ENCODE peak calls at places on chromosomes 12 and 14, in four cellular contexts. V is K562, O is GM12878, T is A549. S is an unnamed sample.
A peak's percentile ranks its signal among the peaks of the same experiment; 100 is the strongest.

GRCh38 chr12:5945071-5946008 is at the start of gene ANO2:
- DNase-seq in T (no peak), O (no peak), V (no peak), S (no peak)

GRCh38 chr12:66032739-66033138 is 97.8 kb downstream of the LLPH start:
- DNase-seq in T (no peak), O (no peak), V (no peak), S (no peak)

GRCh38 chr14:61315288-61315687 is 6.1 kb upstream of the PRKCH start:
- DNase-seq in T (no peak), V (no peak), O (no peak), S (no peak)

GRCh38 chr12:14390885-14391530 is 25.5 kb downstream of the ATF7IP start:
- DNase-seq in O (no peak), T (no peak), V (no peak), S (no peak)

GRCh38 chr14:77086017-77086727 is 11.9 kb upstream of the CIPC start:
- DNase-seq in O (no peak), T (peak; percentile 35), V (no peak), S (peak; percentile 54)

GRCh38 chr12:87801860-87802720 is 227.1 kb downstream of the C12orf50 start:
- DNase-seq in O (no peak), T (peak; percentile 57), V (no peak), S (no peak)

GRCh38 chr14:102316048-102316745 is 3.3 kb upstream of the ZNF839 start:
- DNase-seq in O (no peak), V (no peak), T (peak; percentile 74), S (peak; percentile 75)

GRCh38 chr12:6356374-6356820 is 14.5 kb upstream of the TNFRSF1A start:
- DNase-seq in V (no peak), O (no peak), T (no peak), S (no peak)

GRCh38 chr12:60106207-60106606 is 510.4 kb downstream of the SLC16A7 start:
- DNase-seq in O (no peak), T (peak; percentile 14), V (no peak), S (peak; percentile 47)

GRCh38 chr12:10720974-10721565 is 2.1 kb downstream of the YBX3 start:
- DNase-seq in V (no peak), O (no peak), T (no peak), S (no peak)
- TF ChIP-seq ELK1 in V (no peak), O (no peak), T (no peak), S (no peak)

DNA sequence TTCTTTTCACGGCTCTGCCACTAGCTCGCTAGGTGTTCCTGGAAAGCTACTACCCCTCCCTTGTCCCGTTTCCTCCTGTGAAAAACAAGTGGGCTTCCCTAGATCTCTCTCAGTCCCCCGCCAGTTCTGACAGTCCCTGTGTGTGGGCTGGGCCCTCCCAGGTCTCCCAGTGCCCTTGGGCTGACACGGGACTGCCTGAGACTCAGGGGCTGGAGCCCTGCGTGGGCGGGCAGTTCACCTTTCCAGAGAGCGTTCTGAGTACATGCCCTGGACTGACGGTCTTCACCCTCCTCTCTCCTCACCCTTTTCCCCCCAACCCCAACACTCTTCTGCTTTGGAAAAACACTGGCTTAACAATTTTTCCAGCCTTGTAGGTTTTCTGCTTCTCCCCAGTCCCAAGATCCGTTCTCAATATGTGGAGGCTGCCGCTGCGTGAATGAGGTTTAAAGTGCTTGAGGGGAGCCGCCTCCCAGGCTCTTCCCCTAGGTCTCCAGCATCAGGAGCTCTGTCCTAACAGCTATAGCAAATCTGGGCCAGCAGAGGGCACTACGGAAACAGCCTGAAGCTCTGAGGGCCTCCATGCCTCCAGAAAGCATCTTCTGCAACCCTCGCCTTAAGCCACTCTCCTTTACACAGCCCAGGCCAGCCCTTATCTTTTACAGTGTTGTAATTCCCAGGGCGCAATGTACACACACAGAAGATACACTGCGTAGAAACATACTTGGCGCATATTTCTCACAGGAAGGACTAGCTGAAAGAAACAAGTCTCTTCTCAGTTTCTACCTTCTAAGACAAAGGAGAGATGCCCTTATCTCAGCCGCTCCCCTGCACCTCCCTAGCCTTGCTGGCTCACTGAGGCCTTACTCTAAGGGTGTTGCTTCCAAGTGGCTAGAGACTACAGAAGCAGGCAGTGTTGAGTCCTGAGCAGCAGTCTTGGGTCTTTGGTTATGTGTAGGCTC is 10.4 kb upstream of the DCD start:
- DNase-seq in T (peak; percentile 62), O (no peak), V (peak; percentile 63), S (peak; percentile 6)
- TF ChIP-seq ELK1 in T (no peak), O (no peak), V (no peak), S (no peak)

DNA sequence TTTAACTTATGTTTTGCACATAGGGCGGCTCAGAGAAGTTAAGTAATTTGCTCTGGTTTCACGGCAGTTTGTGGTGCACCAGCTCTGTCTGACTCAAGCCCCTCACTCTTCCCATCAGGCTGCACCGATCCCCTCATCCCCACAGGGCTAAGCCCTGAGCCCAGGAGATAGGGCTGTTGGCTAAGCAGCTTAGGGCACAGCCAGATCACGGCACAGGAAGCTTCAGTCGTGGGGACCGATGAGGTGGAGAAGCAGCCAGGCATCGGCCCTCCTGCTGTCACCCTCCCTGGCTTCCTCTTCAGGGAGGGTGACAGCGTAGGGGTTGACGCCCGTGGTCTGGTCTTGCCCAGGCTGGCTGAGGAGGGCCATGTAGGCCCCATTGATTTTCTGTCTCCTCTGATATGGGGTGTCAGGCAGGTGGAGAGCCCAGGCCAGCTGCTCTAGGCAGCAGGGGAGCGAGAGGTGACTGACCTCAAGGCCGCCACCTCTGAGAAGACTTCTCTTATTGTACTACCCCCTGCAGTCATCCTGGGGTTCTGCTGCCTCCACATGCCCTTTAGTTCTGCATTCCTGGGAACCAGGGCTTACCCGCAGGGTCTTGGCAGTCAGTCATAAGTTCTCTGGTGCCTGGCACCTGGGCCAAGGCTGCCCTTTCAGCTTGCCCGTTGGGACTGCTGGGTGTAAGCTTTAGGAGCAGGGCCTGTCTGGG is 166.4 kb downstream of the TSPAN9 start:
- DNase-seq in O (no peak), T (no peak), V (no peak), S (no peak)
- TF ChIP-seq ELK1 in O (no peak), T (no peak), V (no peak), S (no peak)

DNA sequence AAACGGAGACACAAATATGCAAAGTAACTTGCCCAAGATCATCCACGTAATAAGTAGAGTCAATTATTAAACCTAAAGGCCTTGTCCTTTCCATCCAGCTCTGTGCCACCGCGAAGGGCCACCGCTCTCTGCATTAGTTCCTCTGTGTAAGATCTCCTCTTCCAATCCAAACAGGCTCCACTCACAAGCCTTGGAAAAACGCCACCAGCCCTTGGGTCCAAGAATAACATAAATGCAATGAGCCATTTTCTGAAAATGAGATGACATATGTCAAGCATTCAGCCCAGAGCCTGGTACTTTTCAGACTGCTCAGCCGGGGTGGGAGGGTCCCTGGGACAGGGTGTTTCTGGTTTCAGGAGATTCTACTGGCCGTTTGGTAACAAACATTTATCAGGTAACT is 30.0 kb downstream of the DGLUCY start:
- DNase-seq in O (no peak), V (no peak), T (no peak), S (no peak)
- TF ChIP-seq ELK1 in O (no peak), V (no peak), T (no peak), S (no peak)

GRCh38 chr14:105843444-105844046 is 317.2 kb downstream of the TMEM121 start:
- DNase-seq in V (no peak), O (no peak), T (no peak), S (no peak)

GRCh38 chr14:105844047-105844630 is 317.8 kb downstream of the TMEM121 start:
- DNase-seq in T (no peak), V (no peak), O (no peak), S (no peak)

GRCh38 chr14:105845725-105846309 is 319.4 kb downstream of the TMEM121 start:
- DNase-seq in T (no peak), V (no peak), O (no peak), S (no peak)

GRCh38 chr14:105846312-105846711 is 319.9 kb downstream of the TMEM121 start:
- DNase-seq in O (no peak), V (no peak), T (no peak), S (no peak)

DNA sequence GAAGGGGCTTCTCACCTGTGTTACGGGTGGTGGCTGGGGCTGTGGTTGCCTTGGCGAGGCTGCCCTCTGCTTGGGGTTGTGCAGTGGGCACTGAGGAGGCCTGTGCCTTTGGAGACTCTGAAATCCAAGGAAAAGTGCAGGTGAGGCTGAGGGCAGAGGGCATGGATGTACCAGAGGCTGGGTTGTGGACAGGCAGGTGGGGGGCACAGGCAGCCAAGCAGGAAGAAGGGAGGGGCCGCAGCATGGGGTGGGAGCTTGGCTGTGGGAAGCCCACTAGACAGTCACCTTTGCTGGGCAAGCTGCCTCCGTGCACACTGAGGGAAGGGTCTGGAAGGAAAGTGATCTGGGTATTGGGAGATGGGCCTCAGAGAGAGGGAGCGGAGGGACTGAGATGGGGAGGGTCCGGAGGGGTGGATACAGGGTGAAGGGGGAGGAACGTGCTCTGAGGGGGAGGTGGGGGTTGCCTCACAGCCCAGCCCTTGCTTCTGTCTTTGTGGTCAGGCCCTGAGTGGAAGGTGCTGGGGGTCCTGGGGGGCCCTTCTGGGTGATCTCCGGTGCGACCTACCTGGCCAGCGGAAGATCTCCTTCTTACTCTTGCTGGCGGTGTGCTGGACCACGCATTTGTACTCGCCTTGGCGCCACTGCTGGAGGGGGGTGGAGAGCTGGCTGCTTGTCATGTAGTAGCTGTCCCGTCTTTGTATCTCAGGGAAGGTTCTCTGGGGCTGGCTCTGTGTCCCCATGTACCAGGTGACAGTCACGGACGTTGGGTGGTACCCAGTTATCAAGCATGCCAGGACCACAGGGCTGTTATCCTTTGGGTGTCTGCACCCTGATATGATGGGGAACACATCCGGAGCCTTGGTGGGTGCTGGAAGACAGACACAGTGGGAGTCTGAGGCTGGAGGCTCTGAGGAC is 318.7 kb downstream of the TMEM121 start:
- DNase-seq in T (no peak), V (no peak), O (no peak), S (no peak)
- TF ChIP-seq ELK1 in T (no peak), V (no peak), O (no peak), S (no peak)

GRCh38 chr14:88835661-88836060 is 11.2 kb downstream of the TTC8 start:
- DNase-seq in V (no peak), O (no peak), T (no peak), S (peak; percentile 24)
- TF ChIP-seq ELK1 in V (no peak), O (no peak), T (no peak), S (no peak)

DNA sequence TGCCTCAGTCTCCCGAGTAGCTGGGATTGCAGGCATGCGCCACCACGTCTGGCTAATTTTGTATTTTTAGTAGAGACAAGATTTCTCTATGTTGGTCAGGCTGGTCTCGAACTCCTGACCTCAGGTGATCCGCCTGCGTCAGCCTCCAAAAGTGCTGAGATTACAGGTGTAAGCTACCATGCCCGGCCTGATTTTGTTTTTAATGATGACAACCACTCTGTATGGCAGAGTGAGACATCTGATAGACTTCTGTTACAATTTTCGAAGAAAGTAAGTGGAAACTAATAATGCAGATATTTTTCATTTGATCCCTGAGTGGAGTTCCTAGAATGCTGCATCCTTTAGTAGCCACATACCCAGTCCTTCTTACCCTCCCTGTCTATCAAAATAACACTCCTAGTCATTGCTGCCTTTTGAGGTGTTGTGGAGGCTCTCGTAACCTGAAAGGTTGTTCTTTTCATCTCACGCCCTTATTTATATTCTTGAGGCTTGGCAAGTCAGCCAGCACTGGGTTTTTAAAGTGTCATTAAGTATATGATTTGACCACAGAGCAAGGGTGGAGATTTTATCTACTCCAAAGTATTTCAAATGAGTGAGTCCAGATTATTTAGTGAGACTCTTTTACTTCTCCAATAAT is 5.9 kb upstream of the EID3 start:
- DNase-seq in T (peak; percentile 60), O (no peak), V (no peak), S (no peak)
- TF ChIP-seq ELK1 in T (no peak), O (no peak), V (no peak), S (no peak)

S was measured in IMR-90.